ENCODE peak calls at places on chromosomes 6 and 20, in five cellular contexts. One of them, this sample, is unnamed.

GRCh38 chr6:37804676-37805075 is 14.9 kb upstream of the ZFAND3 start:
- DNase-seq in tibial nerve: no peak
- DNase-seq in RWPE1: no peak
- DNase-seq in HCT116: no peak
- DNase-seq in GM23338: no peak
- DNase-seq in this sample: no peak

GRCh38 chr6:140344149-140344913 is 969.9 kb upstream of the CITED2 start:
- DNase-seq in RWPE1: peak
- DNase-seq in HCT116: no peak
- DNase-seq in tibial nerve: no peak
- DNase-seq in GM23338: no peak
- DNase-seq in this sample: peak

GRCh38 chr6:53043626-53044025 is 21.6 kb upstream of the FBXO9 start:
- DNase-seq in tibial nerve: no peak
- DNase-seq in RWPE1: no peak
- DNase-seq in GM23338: peak
- DNase-seq in HCT116: no peak
- DNase-seq in this sample: no peak

GRCh38 chr6:11358904-11359840 is 126.7 kb upstream of the NEDD9 start:
- DNase-seq in GM23338: no peak
- DNase-seq in RWPE1: no peak
- DNase-seq in HCT116: no peak
- DNase-seq in tibial nerve: no peak
- DNase-seq in this sample: no peak

GRCh38 chr6:47424436-47424836 is 53.2 kb upstream of the CD2AP start:
- DNase-seq in tibial nerve: no peak
- DNase-seq in RWPE1: no peak
- DNase-seq in HCT116: no peak
- DNase-seq in GM23338: no peak
- DNase-seq in this sample: no peak

GRCh38 chr20:62065669-62066338 is at the start of gene TAF4:
- DNase-seq in RWPE1: peak
- DNase-seq in GM23338: peak
- DNase-seq in HCT116: no peak
- DNase-seq in tibial nerve: peak
- DNase-seq in this sample: no peak

GRCh38 chr6:45946352-45946751 is 69.3 kb downstream of the CLIC5 start:
- DNase-seq in tibial nerve: peak
- DNase-seq in GM23338: peak
- DNase-seq in RWPE1: no peak
- DNase-seq in HCT116: no peak
- DNase-seq in this sample: no peak

GRCh38 chr6:156347251-156348049 is 429.7 kb upstream of the ARID1B start:
- DNase-seq in HCT116: no peak
- DNase-seq in RWPE1: no peak
- DNase-seq in tibial nerve: peak
- DNase-seq in GM23338: no peak
- DNase-seq in this sample: no peak

GRCh38 chr20:49297605-49298530 is 20.0 kb upstream of the ZNFX1 start:
- DNase-seq in tibial nerve: peak
- DNase-seq in GM23338: peak
- DNase-seq in HCT116: no peak
- DNase-seq in RWPE1: no peak
- DNase-seq in this sample: no peak

GRCh38 chr6:166767191-166767590 is 140.1 kb upstream of the RPS6KA2 start:
- DNase-seq in GM23338: no peak
- DNase-seq in HCT116: no peak
- DNase-seq in tibial nerve: no peak
- DNase-seq in RWPE1: no peak
- DNase-seq in this sample: no peak

GRCh38 chr6:36576573-36576972 is 17.6 kb upstream of the SRSF3 start:
- DNase-seq in RWPE1: no peak
- DNase-seq in HCT116: no peak
- DNase-seq in GM23338: no peak
- DNase-seq in tibial nerve: no peak
- DNase-seq in this sample: no peak

GRCh38 chr6:3372184-3372846 is 84.5 kb downstream of the SLC22A23 start:
- DNase-seq in GM23338: peak
- DNase-seq in tibial nerve: no peak
- DNase-seq in HCT116: no peak
- DNase-seq in RWPE1: no peak
- DNase-seq in this sample: no peak

GRCh38 chr6:9507136-9507895 is 907.6 kb downstream of the TFAP2A start:
- DNase-seq in HCT116: no peak
- DNase-seq in GM23338: no peak
- DNase-seq in tibial nerve: no peak
- DNase-seq in RWPE1: no peak
- DNase-seq in this sample: no peak

GRCh38 chr6:157981132-157981394 is 600 bp upstream of the SYNJ2 start:
- DNase-seq in GM23338: peak
- DNase-seq in RWPE1: no peak
- DNase-seq in HCT116: no peak
- DNase-seq in tibial nerve: no peak
- DNase-seq in this sample: no peak

GRCh38 chr6:133774356-133774755 is 114.6 kb upstream of the TCF21 start:
- DNase-seq in tibial nerve: no peak
- DNase-seq in RWPE1: peak
- DNase-seq in GM23338: no peak
- DNase-seq in HCT116: no peak
- DNase-seq in this sample: peak

GRCh38 chr6:24283043-24283985 is 74.5 kb downstream of the DCDC2 start:
- DNase-seq in tibial nerve: peak
- DNase-seq in HCT116: peak
- DNase-seq in RWPE1: peak
- DNase-seq in GM23338: peak
- DNase-seq in this sample: peak

GRCh38 chr6:160519133-160519532 is 144.9 kb downstream of the LPA start:
- DNase-seq in RWPE1: no peak
- DNase-seq in tibial nerve: no peak
- DNase-seq in HCT116: no peak
- DNase-seq in GM23338: no peak
- DNase-seq in this sample: no peak

GRCh38 chr6:37819802-37820712 is 530 bp downstream of the ZFAND3 start:
- DNase-seq in GM23338: peak
- DNase-seq in RWPE1: peak
- DNase-seq in HCT116: peak
- DNase-seq in tibial nerve: peak
- DNase-seq in this sample: peak

GRCh38 chr20:17693534-17694001 is 6.2 kb upstream of the BANF2 start:
- DNase-seq in HCT116: no peak
- DNase-seq in GM23338: peak
- DNase-seq in RWPE1: peak
- DNase-seq in tibial nerve: no peak
- DNase-seq in this sample: peak

GRCh38 chr20:25220021-25220730 is 24.7 kb downstream of the ENTPD6 start:
- DNase-seq in GM23338: peak
- DNase-seq in HCT116: no peak
- DNase-seq in tibial nerve: peak
- DNase-seq in RWPE1: no peak
- DNase-seq in this sample: no peak

GRCh38 chr6:3370361-3371221 is 86.3 kb downstream of the SLC22A23 start:
- DNase-seq in RWPE1: no peak
- DNase-seq in GM23338: peak
- DNase-seq in tibial nerve: no peak
- DNase-seq in HCT116: no peak
- DNase-seq in this sample: no peak

GRCh38 chr6:36908758-36909157 is 23.0 kb downstream of the C6orf89 start:
- DNase-seq in HCT116: no peak
- DNase-seq in RWPE1: no peak
- DNase-seq in GM23338: peak
- DNase-seq in tibial nerve: no peak
- DNase-seq in this sample: no peak

GRCh38 chr20:25389381-25389857 is 1.2 kb downstream of the ABHD12 start:
- DNase-seq in RWPE1: no peak
- DNase-seq in HCT116: no peak
- DNase-seq in GM23338: peak
- DNase-seq in tibial nerve: no peak
- DNase-seq in this sample: peak

GRCh38 chr20:62355527-62356142 is 11.5 kb downstream of the LAMA5 start:
- DNase-seq in GM23338: no peak
- DNase-seq in tibial nerve: no peak
- DNase-seq in HCT116: no peak
- DNase-seq in RWPE1: no peak
- DNase-seq in this sample: no peak

GRCh38 chr20:48006036-48006833 is 221.0 kb upstream of the SULF2 start:
- DNase-seq in GM23338: no peak
- DNase-seq in RWPE1: no peak
- DNase-seq in HCT116: no peak
- DNase-seq in tibial nerve: no peak
- DNase-seq in this sample: no peak
- TF ChIP-seq CTCF in GM23338: no peak
- TF ChIP-seq CTCF in RWPE1: no peak
- TF ChIP-seq CTCF in HCT116: no peak
- TF ChIP-seq CTCF in tibial nerve: no peak
- TF ChIP-seq CTCF in this sample: no peak

DNA sequence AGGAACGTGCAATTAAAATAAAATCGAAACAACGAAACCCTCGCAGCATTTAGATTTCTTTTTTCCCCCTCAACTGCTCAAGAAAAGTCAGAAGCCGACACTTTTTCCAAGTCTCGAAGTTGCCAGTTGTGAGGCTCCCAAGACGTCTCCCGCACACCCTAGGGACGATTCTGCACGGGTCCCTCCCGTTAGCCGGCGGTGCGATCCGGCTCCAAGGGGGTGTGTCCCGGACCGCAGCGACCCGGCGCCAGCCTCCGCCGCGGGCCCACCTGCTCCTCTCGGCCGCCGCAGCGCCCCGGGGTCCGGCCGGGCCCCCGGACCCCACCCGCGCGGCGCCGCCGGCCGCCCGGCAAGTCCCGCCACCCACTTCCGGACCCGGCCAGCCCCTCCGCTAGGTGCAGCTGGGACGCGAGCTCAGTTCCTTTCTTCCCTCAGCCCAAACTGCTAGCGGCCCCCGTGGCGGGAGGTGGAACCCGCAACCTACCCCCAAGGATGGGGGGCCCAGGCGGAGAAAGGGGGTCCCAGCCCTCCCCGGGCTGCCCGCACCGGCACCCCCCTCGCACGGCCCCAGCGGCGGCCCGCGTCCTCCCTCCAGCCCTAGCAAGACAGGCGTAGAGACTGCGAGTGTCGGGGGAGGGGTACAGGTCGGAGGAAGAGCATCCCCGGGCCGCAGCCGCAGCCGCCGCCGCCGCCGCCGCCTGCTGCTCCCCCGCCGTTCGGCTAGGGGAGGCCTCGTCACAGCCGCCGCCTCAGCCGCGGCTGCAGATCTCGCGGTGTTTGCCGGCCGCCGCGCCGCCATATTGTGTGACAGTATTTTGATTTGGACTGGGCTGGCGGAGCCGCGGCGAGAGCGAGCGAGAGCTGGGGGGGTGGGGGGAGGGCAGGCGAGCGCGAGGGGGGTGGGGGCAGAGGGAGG is 514 bp upstream of the TAB2 start:
- DNase-seq in RWPE1: peak
- DNase-seq in GM23338: peak
- DNase-seq in tibial nerve: peak
- DNase-seq in HCT116: peak
- DNase-seq in this sample: peak
- TF ChIP-seq CTCF in RWPE1: no peak
- TF ChIP-seq CTCF in GM23338: no peak
- TF ChIP-seq CTCF in tibial nerve: no peak
- TF ChIP-seq CTCF in HCT116: no peak
- TF ChIP-seq CTCF in this sample: peak

DNA sequence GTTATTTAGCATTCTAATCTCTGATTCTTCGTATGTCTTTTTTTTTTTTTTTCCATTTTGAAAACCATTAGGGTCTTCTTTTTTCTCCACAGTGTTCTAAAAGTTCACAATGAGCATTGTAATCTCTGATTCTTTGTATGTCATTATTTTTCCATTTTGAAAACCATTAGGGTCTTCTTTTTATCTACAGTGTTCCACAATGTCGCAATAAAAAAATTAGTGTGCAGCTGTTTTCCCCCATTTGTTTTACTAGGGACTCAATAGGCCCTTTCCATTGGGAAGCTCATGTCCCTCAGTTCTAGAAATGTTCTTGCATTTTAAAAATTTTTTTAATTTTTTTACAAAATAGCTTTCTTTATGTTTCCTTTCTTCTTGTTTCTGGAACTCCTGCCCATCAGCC is 64.2 kb downstream of the RNF182 start:
- DNase-seq in tibial nerve: no peak
- DNase-seq in GM23338: no peak
- DNase-seq in HCT116: no peak
- DNase-seq in RWPE1: no peak
- DNase-seq in this sample: no peak
- TF ChIP-seq CTCF in tibial nerve: no peak
- TF ChIP-seq CTCF in GM23338: no peak
- TF ChIP-seq CTCF in HCT116: no peak
- TF ChIP-seq CTCF in RWPE1: no peak
- TF ChIP-seq CTCF in this sample: no peak

DNA sequence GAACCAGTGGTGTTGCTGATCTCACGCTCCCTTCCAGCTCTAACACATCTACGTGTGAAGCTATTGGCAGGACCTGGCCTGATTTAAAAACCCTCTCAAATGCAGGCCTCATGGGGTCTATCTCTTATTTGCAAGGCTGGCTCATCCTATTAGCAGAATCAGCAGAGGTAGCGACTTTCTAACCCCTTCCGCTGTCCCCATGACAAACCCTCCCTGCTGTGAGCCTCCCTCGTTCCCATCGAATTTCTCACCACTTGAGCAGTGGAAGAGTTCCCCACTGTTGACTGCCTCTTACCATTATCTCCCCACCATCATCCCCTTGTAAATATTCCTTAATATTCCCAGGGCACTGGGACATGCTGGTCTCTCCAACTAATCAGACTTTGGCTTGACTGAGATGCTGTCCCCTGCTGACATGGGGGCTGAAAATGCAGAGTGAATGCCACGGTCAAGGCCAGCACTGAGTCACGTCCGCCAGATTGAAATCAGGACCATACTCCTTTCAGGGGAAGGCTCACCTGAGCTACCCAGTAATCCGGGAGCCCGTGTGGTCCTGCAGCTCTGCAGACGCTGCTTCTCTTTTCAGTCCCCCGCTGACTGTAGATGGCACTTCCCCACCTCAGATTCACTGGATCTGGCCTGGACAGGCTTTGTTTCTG is 23.0 kb downstream of the AAR2 start:
- DNase-seq in GM23338: peak
- DNase-seq in tibial nerve: no peak
- DNase-seq in HCT116: no peak
- DNase-seq in RWPE1: no peak
- DNase-seq in this sample: no peak
- TF ChIP-seq CTCF in GM23338: no peak
- TF ChIP-seq CTCF in tibial nerve: no peak
- TF ChIP-seq CTCF in HCT116: no peak
- TF ChIP-seq CTCF in RWPE1: no peak
- TF ChIP-seq CTCF in this sample: no peak

DNA sequence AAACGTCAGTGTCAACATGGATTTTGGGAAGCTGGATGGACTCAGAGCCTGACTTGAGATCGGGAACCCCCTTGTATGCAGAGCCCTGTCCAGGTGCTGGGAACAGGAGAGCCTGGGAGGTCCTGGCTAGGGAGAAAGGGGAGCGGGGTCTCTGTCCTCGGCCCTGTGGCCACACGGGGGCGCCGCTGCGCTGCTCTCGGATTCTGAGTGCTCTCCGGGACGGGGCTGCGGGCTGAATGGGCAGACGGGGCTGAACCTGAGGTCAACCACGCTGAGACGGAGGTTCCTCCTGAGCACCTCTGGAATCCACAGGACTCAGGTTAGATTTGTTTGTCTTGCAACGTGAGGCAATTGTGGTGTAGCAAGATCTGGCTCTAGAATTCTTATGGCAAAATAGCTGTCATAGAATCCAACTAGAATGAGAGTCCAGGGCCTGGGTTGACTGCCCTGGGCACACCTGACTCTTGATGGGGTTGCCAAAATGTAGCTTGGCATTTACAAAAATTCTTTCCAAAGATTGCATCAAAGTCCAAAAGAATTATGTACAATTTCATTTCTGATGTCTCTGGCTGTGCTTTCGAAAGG is 20.6 kb upstream of the HLA-F start:
- DNase-seq in HCT116: peak
- DNase-seq in GM23338: peak
- DNase-seq in RWPE1: peak
- DNase-seq in tibial nerve: peak
- DNase-seq in this sample: no peak
- TF ChIP-seq CTCF in HCT116: peak
- TF ChIP-seq CTCF in GM23338: peak
- TF ChIP-seq CTCF in RWPE1: peak
- TF ChIP-seq CTCF in tibial nerve: no peak
- TF ChIP-seq CTCF in this sample: peak